ENCODE peak calls at places on chromosomes 1 and 21, in eight cellular contexts. B is ovary, C is GM20000, W is neural crest cell, O is fibroblast of pulmonary artery, X is AG08395, S is GDM1, A is HTR-8/SVneo. I is an unnamed sample.

GRCh38 chr1:94072840-94073516 is 48.0 kb downstream of the ABCA4 start:
- DNase-seq in X (no peak), B (no peak), W (no peak), S (peak), C (no peak), A (no peak), O (no peak), I (peak)

GRCh38 chr1:6424000-6424565 is 493 bp upstream of the ESPN start:
- DNase-seq in O (no peak), S (no peak), W (no peak), A (no peak), X (peak), C (peak), B (no peak), I (peak)

GRCh38 chr1:42941640-42942330 is 16.9 kb downstream of the SLC2A1 start:
- DNase-seq in C (no peak), B (no peak), A (no peak), W (no peak), O (peak), S (no peak), X (peak), I (peak)

GRCh38 chr1:113551728-113552127 is 161.4 kb downstream of the MAGI3 start:
- DNase-seq in B (no peak), C (no peak), O (no peak), A (no peak), W (no peak), S (no peak), X (no peak), I (peak)

GRCh38 chr1:87981810-87982209 is 653.1 kb downstream of the LMO4 start:
- DNase-seq in A (no peak), C (no peak), B (no peak), S (no peak), W (no peak), X (no peak), O (no peak), I (no peak)

GRCh38 chr1:119974013-119974412 is 77.7 kb upstream of the ADAM30 start:
- DNase-seq in S (no peak), A (no peak), W (no peak), O (no peak), C (no peak), B (no peak), X (no peak), I (no peak)

GRCh38 chr1:59892836-59893811 is 33.4 kb downstream of the CYP2J2 start:
- DNase-seq in B (no peak), O (no peak), X (no peak), A (no peak), S (no peak), C (no peak), W (no peak), I (no peak)

GRCh38 chr1:12615916-12616708 is 1.9 kb downstream of the DHRS3 start:
- DNase-seq in A (no peak), B (peak), C (no peak), S (no peak), W (no peak), X (peak), O (peak), I (peak)

GRCh38 chr1:65277605-65278343 is 31.6 kb upstream of the DNAJC6 start:
- DNase-seq in S (no peak), A (no peak), W (no peak), C (no peak), X (no peak), O (no peak), B (no peak), I (no peak)

GRCh38 chr1:9181176-9181906 is 52.4 kb upstream of the GPR157 start:
- DNase-seq in A (peak), C (peak), B (peak), X (peak), W (peak), S (peak), O (peak), I (peak)

GRCh38 chr1:15443281-15443680 is 5.0 kb downstream of the CTRC start:
- DNase-seq in O (no peak), C (no peak), X (no peak), W (no peak), B (no peak), A (no peak), S (no peak), I (no peak)

GRCh38 chr1:24743404-24744211 is 1.6 kb upstream of the CLIC4 start:
- DNase-seq in A (no peak), C (peak), B (no peak), S (no peak), X (peak), W (no peak), O (peak), I (peak)

GRCh38 chr1:67958472-67958871 is 92.0 kb downstream of the DIRAS3 start:
- DNase-seq in C (no peak), A (no peak), X (no peak), B (no peak), S (no peak), W (no peak), O (no peak), I (no peak)

GRCh38 chr1:199247891-199248290 is 609.1 kb downstream of the PTPRC start:
- DNase-seq in W (no peak), X (no peak), S (no peak), O (no peak), A (no peak), B (no peak), C (no peak), I (no peak)

GRCh38 chr1:39988618-39989343 is 33.8 kb downstream of the MFSD2A start:
- DNase-seq in X (no peak), W (no peak), B (no peak), O (no peak), A (no peak), S (no peak), C (no peak), I (no peak)

GRCh38 chr1:182126272-182126800 is 64.8 kb upstream of the ZNF648 start:
- DNase-seq in S (no peak), X (no peak), W (no peak), O (no peak), A (no peak), C (no peak), B (no peak), I (no peak)

GRCh38 chr21:29812947-29813346 is 126.8 kb downstream of the GRIK1 start:
- DNase-seq in S (no peak), C (no peak), A (no peak), W (no peak), X (no peak), O (no peak), B (no peak), I (no peak)

GRCh38 chr1:109979489-109980091 is 5.0 kb upstream of the AHCYL1 start:
- DNase-seq in C (no peak), B (no peak), W (no peak), O (peak), S (no peak), X (peak), A (no peak), I (peak)

GRCh38 chr1:8712413-8713229 is 104.8 kb downstream of the RERE start:
- DNase-seq in B (no peak), S (peak), O (peak), W (no peak), A (peak), X (peak), C (no peak), I (peak)

GRCh38 chr1:81802601-81803422 is 2.1 kb downstream of the ADGRL2 start:
- DNase-seq in C (peak), A (no peak), W (peak), B (peak), O (peak), S (no peak), X (peak), I (peak)

GRCh38 chr1:47934243-47934805 is 62.9 kb downstream of the TRABD2B start:
- DNase-seq in O (peak), X (peak), A (no peak), B (peak), W (no peak), S (no peak), C (no peak), I (peak)

GRCh38 chr21:44551290-44552015 is at the start of gene KRTAP10-2:
- DNase-seq in W (no peak), B (no peak), C (no peak), S (no peak), A (no peak), X (no peak), O (no peak), I (peak)

GRCh38 chr1:226838456-226838855 is 32.0 kb upstream of the PSEN2 start:
- DNase-seq in S (no peak), C (no peak), X (no peak), W (no peak), O (no peak), B (no peak), A (no peak), I (no peak)

GRCh38 chr1:36464605-36465393 is 615 bp upstream of the MRPS15 start:
- DNase-seq in A (peak), W (no peak), X (no peak), S (no peak), C (no peak), O (no peak), B (no peak), I (peak)

GRCh38 chr1:175548774-175549173 is 194.6 kb downstream of the TNR start:
- DNase-seq in A (no peak), S (no peak), X (no peak), O (peak), C (no peak), W (no peak), B (no peak), I (no peak)

GRCh38 chr1:23779826-23780371 is 1.7 kb downstream of the PITHD1 start:
- DNase-seq in W (no peak), C (no peak), X (peak), B (no peak), A (peak), O (peak), S (no peak), I (peak)

GRCh38 chr1:64956241-64956640 is 10.1 kb downstream of the JAK1 start:
- DNase-seq in B (no peak), C (no peak), A (no peak), O (no peak), W (no peak), X (peak), S (no peak), I (peak)

GRCh38 chr21:44865561-44866280 is 7.8 kb downstream of the PTTG1IP start:
- DNase-seq in B (no peak), S (peak), X (no peak), W (no peak), A (no peak), C (no peak), O (peak), I (peak)

GRCh38 chr1:84884671-84885389 is 8.2 kb downstream of the LPAR3 start:
- DNase-seq in W (no peak), O (peak), B (no peak), S (no peak), X (peak), A (no peak), C (no peak), I (peak)

GRCh38 chr1:201324306-201324705 is 41.0 kb downstream of the PKP1 start:
- DNase-seq in S (no peak), W (no peak), A (no peak), C (no peak), O (no peak), B (no peak), X (no peak), I (no peak)

GRCh38 chr1:207959141-207959825 is 48.4 kb upstream of the CD34 start:
- DNase-seq in X (peak), B (peak), C (peak), W (peak), A (no peak), S (no peak), O (peak), I (peak)

GRCh38 chr1:16924216-16924918 is 2.6 kb downstream of the CROCC start:
- DNase-seq in O (no peak), W (no peak), B (no peak), S (no peak), C (no peak), A (no peak), X (no peak), I (peak)

GRCh38 chr1:148264374-148265276 is 112.5 kb upstream of the NBPF11 start:
- DNase-seq in O (peak), B (peak), S (no peak), A (no peak), W (no peak), C (no peak), X (no peak), I (peak)

GRCh38 chr1:244361764-244362473 is 89.8 kb downstream of the ADSS2 start:
- DNase-seq in S (no peak), X (peak), A (peak), B (peak), C (no peak), W (no peak), O (peak), I (peak)

GRCh38 chr1:56424744-56425493 is 154.4 kb downstream of the PLPP3 start:
- DNase-seq in S (no peak), X (no peak), B (peak), A (no peak), W (no peak), O (peak), C (no peak), I (no peak)

I was measured in osteoblast.